ENCODE peak calls at places on chromosomes 11 and 22, in six cellular contexts. Y is neural progenitor cell, L is GM23248, G is GM23338, A is astrocyte, F is OCI-LY7. J is an unnamed sample.

GRCh38 chr22:36155702-36156101 is 4.9 kb downstream of the APOL3 start:
- DNase-seq in A (no peak), F (no peak), L (peak), Y (no peak), G (no peak), J (peak)

GRCh38 chr11:27473017-27473406 is 422 bp upstream of the LGR4 start:
- DNase-seq in F (no peak), Y (no peak), A (no peak), L (peak), G (no peak), J (no peak)

GRCh38 chr22:36325163-36326031 is 62.4 kb downstream of the MYH9 start:
- DNase-seq in L (peak), Y (no peak), F (no peak), A (peak), G (no peak), J (peak)

GRCh38 chr11:57432714-57433163 is 5.8 kb upstream of the SLC43A3 start:
- DNase-seq in A (peak), G (no peak), L (peak), Y (no peak), F (no peak), J (peak)

GRCh38 chr11:133500936-133501335 is 31.4 kb downstream of the OPCML start:
- DNase-seq in G (no peak), A (no peak), Y (no peak), F (no peak), L (no peak), J (no peak)

GRCh38 chr11:1936781-1937615 is 10.1 kb upstream of the MRPL23 start:
- DNase-seq in L (no peak), Y (no peak), A (no peak), F (no peak), G (no peak), J (no peak)

GRCh38 chr11:15195454-15196200 is 80.9 kb downstream of the INSC start:
- DNase-seq in G (no peak), F (no peak), L (peak), A (no peak), Y (no peak), J (no peak)

GRCh38 chr22:19832476-19833108 is 22.1 kb downstream of the GNB1L start:
- DNase-seq in A (no peak), Y (no peak), F (no peak), G (no peak), L (no peak), J (no peak)

GRCh38 chr11:113876074-113876797 is 864 bp upstream of the USP28 start:
- DNase-seq in L (no peak), F (peak), Y (no peak), G (no peak), A (no peak), J (no peak)

GRCh38 chr11:17164361-17165246 is 43.2 kb downstream of the PIK3C2A start:
- DNase-seq in L (no peak), Y (no peak), A (no peak), G (no peak), F (no peak), J (peak)

GRCh38 chr22:43275545-43275981 is 67.6 kb downstream of the SCUBE1 start:
- DNase-seq in F (no peak), Y (peak), G (peak), A (no peak), L (no peak), J (peak)

GRCh38 chr11:134120921-134121526 is 52.2 kb downstream of the JAM3 start:
- DNase-seq in L (peak), G (no peak), A (peak), Y (no peak), F (no peak), J (peak)

GRCh38 chr11:85628771-85629341 is 463 bp downstream of the TMEM126B start:
- DNase-seq in G (peak), Y (peak), L (peak), A (no peak), F (no peak), J (no peak)

GRCh38 chr11:1943977-1944376 is 3.2 kb upstream of the MRPL23 start:
- DNase-seq in G (no peak), Y (no peak), L (peak), A (peak), F (no peak), J (no peak)

GRCh38 chr11:20066783-20067156 is 93.5 kb downstream of the DBX1 start:
- DNase-seq in A (no peak), L (no peak), Y (no peak), F (no peak), G (peak), J (no peak)

GRCh38 chr11:93034031-93034430 is 64.6 kb downstream of the MTNR1B start:
- DNase-seq in G (no peak), A (peak), F (no peak), L (no peak), Y (no peak), J (no peak)

GRCh38 chr11:123559418-123559817 is 95.0 kb downstream of the SCN3B start:
- DNase-seq in L (peak), F (no peak), Y (peak), G (no peak), A (no peak), J (no peak)

GRCh38 chr11:120185678-120186407 is 25.0 kb upstream of the OAF start:
- DNase-seq in F (no peak), A (no peak), Y (no peak), G (no peak), L (no peak), J (no peak)

GRCh38 chr22:33921576-33922181 is 1.4 kb upstream of the LARGE1 start:
- DNase-seq in Y (peak), G (peak), L (peak), F (peak), A (peak), J (peak)

GRCh38 chr11:132347156-132348090 is 977.0 kb downstream of the NTM start:
- DNase-seq in L (no peak), G (peak), Y (peak), A (no peak), F (no peak), J (no peak)

GRCh38 chr11:36300651-36301050 is 4.6 kb downstream of the PRR5L start:
- DNase-seq in F (no peak), Y (no peak), G (no peak), A (peak), L (peak), J (no peak)

GRCh38 chr11:2445107-2445947 is 519 bp downstream of the KCNQ1 start:
- DNase-seq in F (no peak), Y (peak), A (no peak), L (no peak), G (peak), J (no peak)

GRCh38 chr11:9616858-9617257 is 43.4 kb downstream of the WEE1 start:
- DNase-seq in F (peak), L (peak), A (no peak), G (no peak), Y (no peak), J (no peak)

GRCh38 chr22:31104869-31105268 is 2.5 kb downstream of the SELENOM start:
- DNase-seq in F (no peak), Y (peak), A (no peak), L (peak), G (peak), J (no peak)

GRCh38 chr11:78190374-78190773 is 1.7 kb downstream of the USP35 start:
- DNase-seq in G (no peak), L (peak), F (no peak), A (no peak), Y (no peak), J (peak)

GRCh38 chr11:108973402-108974119 is 308.7 kb downstream of the DDX10 start:
- DNase-seq in A (peak), F (no peak), G (no peak), Y (no peak), L (peak), J (peak)

GRCh38 chr11:94849836-94850235 is 81.7 kb downstream of the AMOTL1 start:
- DNase-seq in Y (no peak), L (peak), F (no peak), A (no peak), G (no peak), J (no peak)

GRCh38 chr22:38397189-38398097 is 57.6 kb downstream of the KCNJ4 start:
- DNase-seq in F (peak), A (no peak), L (peak), G (peak), Y (peak), J (peak)

DNA sequence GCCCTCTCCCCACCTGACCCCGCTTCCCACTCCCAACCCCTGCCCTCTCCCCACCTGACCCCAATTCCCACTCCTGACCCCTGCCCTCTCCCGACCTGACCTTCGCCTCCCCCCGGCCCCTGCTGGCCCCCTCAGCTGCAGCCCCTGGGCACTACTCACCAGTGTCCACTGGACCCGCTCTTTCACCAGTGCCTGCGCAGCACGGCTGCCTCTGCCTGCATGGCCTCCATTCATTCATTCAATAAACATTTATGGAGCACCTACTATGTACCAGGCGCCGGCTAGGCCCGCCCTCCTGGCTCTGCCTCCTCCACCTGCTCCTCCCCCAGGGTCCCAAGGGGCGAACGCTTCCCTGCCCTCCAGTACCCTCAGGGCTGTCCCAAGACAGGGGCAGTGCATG is 42.6 kb downstream of the ELFN2 start:
- DNase-seq in Y (no peak), L (no peak), A (no peak), G (no peak), F (no peak), J (no peak)
- H3K4me2 ChIP-seq in Y (no peak), L (no peak), A (no peak), G (no peak), F (no peak), J (no peak)

DNA sequence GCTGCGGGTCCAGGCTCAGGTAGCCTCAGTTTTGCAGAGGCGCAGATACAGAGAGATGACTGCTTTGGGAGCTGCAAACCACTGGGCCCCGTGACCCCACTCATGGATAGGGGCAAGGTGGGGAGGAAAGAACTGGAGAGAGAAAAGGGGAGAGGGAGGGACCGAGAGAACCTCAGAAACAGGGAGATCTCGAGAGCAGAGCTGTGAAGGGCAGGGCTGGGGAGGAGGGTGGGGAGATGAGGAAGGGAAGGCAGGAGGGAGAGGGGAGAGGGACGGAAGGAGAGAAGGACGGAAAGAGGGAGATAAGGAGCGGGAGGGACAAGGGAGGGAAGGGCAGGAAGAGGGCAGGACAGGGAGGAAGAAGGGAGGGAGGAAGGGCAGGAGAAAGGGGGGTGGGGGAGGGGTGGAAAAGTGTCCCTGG is 46.3 kb downstream of the IGLL1 start:
- DNase-seq in G (peak), A (no peak), F (no peak), Y (no peak), L (no peak), J (no peak)
- H3K4me2 ChIP-seq in G (peak), A (no peak), F (peak), Y (peak), L (no peak), J (no peak)

GRCh38 chr22:32789797-32790620 is 11.5 kb upstream of the TIMP3 start:
- DNase-seq in G (no peak), A (no peak), L (peak), F (no peak), Y (no peak), J (no peak)
- H3K4me2 ChIP-seq in G (no peak), A (no peak), L (peak), F (no peak), Y (no peak), J (no peak)

DNA sequence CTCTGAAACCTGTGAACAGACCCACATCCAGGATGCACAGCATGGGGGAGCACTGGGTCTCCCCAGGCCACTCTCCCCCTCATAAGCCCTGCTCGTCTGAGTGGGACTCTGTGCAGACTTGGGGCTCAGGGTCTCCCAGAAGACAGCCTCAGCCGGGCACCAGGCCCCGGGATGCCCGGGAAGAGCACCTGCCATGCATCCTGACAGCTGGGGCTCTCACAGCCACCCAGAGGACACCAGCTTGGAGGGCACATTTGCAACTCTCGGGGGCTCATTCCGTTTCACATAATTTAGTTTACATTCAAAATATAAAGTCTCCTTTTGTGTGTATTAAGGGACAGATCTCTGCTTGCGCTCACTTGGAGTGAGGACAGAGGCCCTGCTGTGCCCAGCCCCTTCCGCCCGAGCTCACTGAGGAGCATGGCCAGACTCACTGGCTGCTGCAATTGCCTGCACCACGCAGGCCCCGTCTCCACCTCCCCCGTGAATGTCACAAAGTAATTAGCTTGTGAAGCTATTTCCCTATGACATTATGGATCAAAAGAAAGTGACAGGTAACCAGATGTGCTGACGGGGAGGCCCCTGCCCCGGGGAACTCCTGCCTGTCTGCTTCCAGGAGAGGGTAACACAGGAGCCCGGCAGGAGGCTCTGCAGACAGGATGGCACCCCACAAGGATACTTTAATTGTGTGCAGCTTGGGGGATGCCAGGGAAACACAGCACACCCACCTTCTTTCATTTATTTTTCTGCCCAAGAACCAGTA is 275.6 kb downstream of the BRD1 start:
- DNase-seq in A (no peak), L (no peak), F (no peak), Y (no peak), G (no peak), J (no peak)
- H3K4me2 ChIP-seq in A (no peak), L (no peak), F (no peak), Y (no peak), G (no peak), J (no peak)

GRCh38 chr11:62566247-62566646 is 7.4 kb downstream of the EEF1G start:
- DNase-seq in L (no peak), A (no peak), G (no peak), F (no peak), Y (no peak), J (no peak)

GRCh38 chr11:62572431-62572830 is 1.3 kb downstream of the EEF1G start:
- DNase-seq in G (no peak), L (no peak), F (no peak), A (no peak), Y (no peak), J (no peak)

GRCh38 chr11:62567018-62567633 is 6.6 kb downstream of the EEF1G start:
- DNase-seq in L (no peak), Y (no peak), F (no peak), G (no peak), A (no peak), J (no peak)

GRCh38 chr11:62573006-62573591 is 592 bp downstream of the EEF1G start:
- DNase-seq in Y (peak), F (peak), A (no peak), G (peak), L (peak), J (peak)

DNA sequence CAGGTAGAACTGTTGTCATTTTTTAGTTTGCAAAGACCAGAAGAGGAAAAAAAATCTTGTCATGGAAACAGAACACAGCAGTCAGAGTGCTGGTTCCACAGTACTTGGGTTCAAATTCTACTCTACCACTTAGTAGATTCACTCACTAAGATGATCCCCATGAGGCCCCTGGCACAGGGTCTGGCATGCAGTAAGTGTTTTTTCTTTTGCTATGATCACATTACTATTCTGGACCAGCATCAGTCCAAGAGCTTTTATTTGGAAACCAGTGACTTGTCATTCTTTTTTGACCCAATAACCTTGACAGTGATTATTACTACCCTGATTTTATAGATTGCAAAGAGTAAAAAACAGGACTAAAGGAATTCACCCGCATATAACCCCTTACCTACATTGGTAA is 4.1 kb downstream of the EEF1G start:
- DNase-seq in G (no peak), F (no peak), L (no peak), A (no peak), Y (no peak), J (no peak)
- H3K4me2 ChIP-seq in G (no peak), F (no peak), L (no peak), A (peak), Y (no peak), J (no peak)

GRCh38 chr11:31327417-31327816 is 42.1 kb downstream of the DCDC1 start:
- DNase-seq in Y (no peak), G (no peak), F (no peak), A (no peak), L (no peak), J (no peak)

GRCh38 chr11:31328698-31329097 is 40.8 kb downstream of the DCDC1 start:
- DNase-seq in L (no peak), Y (no peak), A (no peak), F (no peak), G (no peak), J (no peak)

GRCh38 chr11:31325162-31325561 is 44.4 kb downstream of the DCDC1 start:
- DNase-seq in Y (no peak), A (peak), G (no peak), F (no peak), L (peak), J (peak)

GRCh38 chr11:31323145-31323544 is 46.4 kb downstream of the DCDC1 start:
- DNase-seq in F (no peak), G (no peak), L (no peak), Y (no peak), A (no peak), J (no peak)

GRCh38 chr11:31326470-31327148 is 42.9 kb downstream of the DCDC1 start:
- DNase-seq in Y (no peak), L (no peak), F (no peak), A (no peak), G (no peak), J (no peak)
- H3K4me2 ChIP-seq in Y (no peak), L (no peak), F (no peak), A (no peak), G (no peak), J (no peak)

J was measured in mesenchymal stem cell.